ENCODE peak calls at places on chromosome 22, in nine cellular contexts. T, G, Z, E, B, O, H, J and V are unnamed samples.

GRCh38 chr22:25898707-25899365 is 156.8 kb downstream of the MYO18B start:
- DNase-seq in J (no peak), G (no peak), O (peak; percentile 10), E (peak; percentile 54), T (no peak), Z (no peak), B (no peak), H (no peak), V (no peak)

GRCh38 chr22:37544955-37545702 is 15.2 kb upstream of the CDC42EP1 start:
- DNase-seq in Z (peak; percentile 18), E (peak; percentile 77), H (no peak), T (no peak), O (peak; percentile 69), B (peak; percentile 71), G (peak; percentile 83), J (no peak), V (peak; percentile 85)

GRCh38 chr22:30159561-30160353 is 79.5 kb downstream of the HORMAD2 start:
- DNase-seq in B (peak; percentile 2), E (no peak), G (no peak), T (no peak), Z (no peak), O (no peak), H (no peak), J (no peak), V (no peak)

GRCh38 chr22:40635940-40636379 is 559 bp downstream of the MRTFA start:
- DNase-seq in B (peak; percentile 10), H (no peak), O (no peak), E (no peak), G (peak; percentile 71), J (no peak), Z (no peak), T (no peak), V (no peak)

GRCh38 chr22:34604312-34604711 is 461.6 kb upstream of the ISX start:
- DNase-seq in T (no peak), B (no peak), G (no peak), J (no peak), H (no peak), E (no peak), Z (no peak), O (no peak), V (no peak)

GRCh38 chr22:25111579-25112517 is 87.8 kb upstream of the CRYBB3 start:
- DNase-seq in H (no peak), Z (no peak), T (no peak), G (no peak), J (no peak), O (peak; percentile 3), B (peak; percentile 35), E (peak; percentile 46), V (no peak)

GRCh38 chr22:17501679-17502285 is 61.5 kb upstream of the SLC25A18 start:
- DNase-seq in Z (no peak), B (peak; percentile 79), O (peak; percentile 93), H (no peak), T (peak; percentile 68), J (no peak), G (no peak), E (peak; percentile 38), V (no peak)

GRCh38 chr22:30628491-30628890 is 7.1 kb upstream of the SLC35E4 start:
- DNase-seq in O (no peak), E (no peak), G (no peak), B (no peak), Z (no peak), J (no peak), H (no peak), T (no peak), V (no peak)

GRCh38 chr22:19579113-19579811 is 55.1 kb upstream of the CLDN5 start:
- DNase-seq in Z (no peak), T (no peak), E (no peak), H (no peak), O (peak; percentile 51), B (peak; percentile 47), G (no peak), J (no peak), V (no peak)

GRCh38 chr22:18000441-18001039 is 23.8 kb downstream of the MICAL3 start:
- DNase-seq in G (peak; percentile 69), B (peak; percentile 32), O (no peak), E (peak; percentile 42), H (no peak), T (no peak), Z (peak; percentile 15), J (no peak), V (peak; percentile 63)

GRCh38 chr22:46250035-46250782 is at the start of gene CDPF1:
- DNase-seq in Z (peak; percentile 87), G (peak; percentile 94), T (no peak), E (peak; percentile 97), J (peak; percentile 75), O (peak; percentile 78), H (peak; percentile 80), B (peak; percentile 91), V (peak; percentile 90)

GRCh38 chr22:47113880-47114415 is 351.5 kb downstream of the TBC1D22A start:
- DNase-seq in J (no peak), E (no peak), O (no peak), H (no peak), G (no peak), Z (no peak), T (no peak), B (no peak), V (no peak)

GRCh38 chr22:40153186-40153585 is 24.5 kb upstream of the TNRC6B start:
- DNase-seq in E (no peak), O (no peak), B (no peak), T (no peak), H (no peak), J (no peak), Z (no peak), G (no peak), V (no peak)

GRCh38 chr22:36641902-36642640 is 61.5 kb downstream of the CACNG2 start:
- DNase-seq in E (no peak), T (no peak), Z (no peak), G (no peak), O (no peak), J (no peak), H (no peak), B (no peak), V (no peak)

GRCh38 chr22:33922268-33922667 is 2.0 kb upstream of the LARGE1 start:
- DNase-seq in O (no peak), E (peak; percentile 68), B (no peak), G (peak; percentile 80), Z (no peak), H (no peak), T (no peak), J (no peak), V (peak; percentile 81)

GRCh38 chr22:40709752-40710413 is 30.6 kb downstream of the MCHR1 start:
- DNase-seq in T (no peak), O (peak; percentile 56), Z (no peak), J (no peak), B (no peak), G (peak; percentile 90), H (no peak), E (no peak), V (no peak)

GRCh38 chr22:50010676-50011446 is 1.7 kb downstream of the IL17REL start:
- DNase-seq in H (no peak), B (no peak), J (no peak), O (no peak), T (no peak), G (peak; percentile 58), Z (peak; percentile 60), E (peak; percentile 43), V (peak; percentile 46)

GRCh38 chr22:35085621-35086020 is 19.7 kb downstream of the ISX start:
- DNase-seq in O (no peak), G (no peak), T (no peak), H (no peak), B (no peak), Z (no peak), J (no peak), E (no peak), V (no peak)

GRCh38 chr22:19070397-19071169 is 51.6 kb downstream of the DGCR2 start:
- DNase-seq in O (no peak), E (no peak), T (no peak), B (no peak), Z (no peak), G (peak; percentile 51), J (no peak), H (no peak), V (no peak)

GRCh38 chr22:47092896-47093311 is 330.5 kb downstream of the TBC1D22A start:
- DNase-seq in H (no peak), J (no peak), Z (no peak), G (no peak), E (no peak), B (no peak), T (no peak), O (no peak), V (no peak)

GRCh38 chr22:40021401-40022000 is 26.7 kb downstream of the FAM83F start:
- DNase-seq in H (no peak), G (no peak), E (no peak), O (no peak), T (no peak), B (no peak), Z (no peak), J (no peak), V (no peak)

GRCh38 chr22:33539902-33540751 is 380.1 kb downstream of the LARGE1 start:
- DNase-seq in G (peak; percentile 90), B (no peak), H (peak; percentile 59), T (no peak), O (no peak), E (no peak), Z (no peak), J (no peak), V (no peak)

GRCh38 chr22:37187891-37188761 is at the start of gene C1QTNF6:
- DNase-seq in J (no peak), H (no peak), E (no peak), O (no peak), Z (no peak), B (peak; percentile 56), T (no peak), G (peak; percentile 68), V (peak; percentile 84)

GRCh38 chr22:26835929-26836528 is 178.6 kb downstream of the MIAT start:
- DNase-seq in Z (peak; percentile 8), H (peak; percentile 16), B (peak; percentile 41), T (peak; percentile 12), O (peak; percentile 20), E (peak; percentile 90), G (no peak), J (peak; percentile 24), V (peak; percentile 77)